ENCODE peak calls at places on chromosomes 16 and 17, in five cellular contexts. R, J, M, Q and E are unnamed samples. For H3K9me3, the result is how much of the 10 kb centered on the place peaks cover.

GRCh38 chr17:37701424-37702020 is 43.3 kb downstream of the HNF1B start:
- DNase-seq in R (no peak), J (peak), M (no peak), Q (no peak), E (no peak)

GRCh38 chr17:65638221-65638940 is 76.9 kb upstream of the AXIN2 start:
- DNase-seq in R (peak), J (peak), M (no peak), Q (no peak), E (no peak)

GRCh38 chr16:4372578-4373355 is 1.1 kb downstream of the VASN start:
- DNase-seq in R (peak), J (peak), M (peak), Q (no peak), E (no peak)

GRCh38 chr17:58517378-58517927 is 3.0 kb upstream of the MTMR4 start:
- DNase-seq in R (no peak), J (no peak), M (no peak), Q (no peak), E (no peak)

GRCh38 chr17:1989135-1989534 is 36.0 kb downstream of the RTN4RL1 start:
- DNase-seq in R (no peak), J (no peak), M (peak), Q (no peak), E (no peak)

GRCh38 chr17:32648450-32648849 is 161.7 kb downstream of the CDK5R1 start:
- DNase-seq in R (no peak), J (no peak), M (no peak), Q (no peak), E (no peak)

GRCh38 chr16:1363501-1364041 is 11.8 kb downstream of the GNPTG start:
- DNase-seq in R (peak), J (peak), M (no peak), Q (peak), E (peak)

GRCh38 chr17:14048169-14048568 is 21.1 kb upstream of the COX10 start:
- DNase-seq in R (no peak), J (no peak), M (no peak), Q (no peak), E (no peak)

GRCh38 chr16:68356249-68356918 is 45.6 kb downstream of the PRMT7 start:
- DNase-seq in R (no peak), J (no peak), M (no peak), Q (no peak), E (peak)

GRCh38 chr16:85138825-85139627 is 26.8 kb upstream of the CIBAR2 start:
- DNase-seq in R (no peak), J (no peak), M (no peak), Q (no peak), E (no peak)

GRCh38 chr16:87145181-87146176 is 171.7 kb downstream of the C16orf95 start:
- DNase-seq in R (no peak), J (no peak), M (no peak), Q (no peak), E (no peak)

GRCh38 chr16:1559446-1559975 is 26.0 kb downstream of the TMEM204 start:
- DNase-seq in R (no peak), J (no peak), M (no peak), Q (no peak), E (no peak)

GRCh38 chr17:7651097-7651958 is 602 bp downstream of the ATP1B2 start:
- DNase-seq in R (peak), J (no peak), M (no peak), Q (peak), E (no peak)

GRCh38 chr16:25367773-25368172 is 110.1 kb upstream of the ZKSCAN2 start:
- DNase-seq in R (no peak), J (no peak), M (no peak), Q (no peak), E (no peak)

GRCh38 chr16:67942200-67942509 is 1.8 kb downstream of the LCAT start:
- DNase-seq in R (peak), J (no peak), M (no peak), Q (peak), E (no peak)

GRCh38 chr16:64242510-64242909 is 879.4 kb downstream of the CDH11 start:
- DNase-seq in R (no peak), J (no peak), M (no peak), Q (peak), E (no peak)

GRCh38 chr16:35690413-35690812 is 2231.0 kb downstream of the TP53TG3F start:
- DNase-seq in R (no peak), J (no peak), M (peak), Q (no peak), E (no peak)
- H3K9me3 ChIP-seq in R (under half), J (half or more), M (under half), Q (under half), E (under half)

GRCh38 chr16:31767267-31767666 is 106.3 kb upstream of the ZNF267 start:
- DNase-seq in R (no peak), J (no peak), M (no peak), Q (no peak), E (no peak)

DNA sequence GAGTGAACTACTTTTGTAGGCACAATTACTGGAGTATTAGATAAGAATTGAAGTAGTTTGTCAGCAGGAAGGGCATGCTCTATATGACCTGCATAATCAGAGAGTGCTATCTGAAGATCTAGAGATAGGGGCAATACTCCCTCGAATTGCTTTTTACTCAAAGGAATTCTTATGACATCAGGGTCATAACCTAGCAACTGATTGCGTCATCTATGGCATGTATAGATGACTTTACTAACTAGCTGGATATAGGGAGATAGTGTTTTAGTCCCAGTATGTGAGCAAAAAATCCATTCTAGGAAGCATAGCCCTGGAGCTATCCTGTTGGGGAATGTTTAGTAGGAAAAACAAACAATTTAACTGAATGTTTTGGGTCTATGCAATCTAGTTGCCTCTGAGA is 109.5 kb upstream of the ZNF267 start:
- DNase-seq in R (no peak), J (no peak), M (no peak), Q (no peak), E (no peak)
- H3K9me3 ChIP-seq in R (under half), J (half or more), M (under half), Q (under half), E (under half)

GRCh38 chr17:640436-640835 is 74.2 kb downstream of the VPS53 start:
- DNase-seq in R (no peak), J (no peak), M (no peak), Q (no peak), E (no peak)
- H3K9me3 ChIP-seq in R (under half), J (under half), M (under half), Q (under half), E (under half)

GRCh38 chr17:60959011-60959410 is 281.4 kb downstream of the BCAS3 start:
- DNase-seq in R (no peak), J (no peak), M (no peak), Q (no peak), E (no peak)

GRCh38 chr17:60964160-60964559 is 286.5 kb downstream of the BCAS3 start:
- DNase-seq in R (no peak), J (no peak), M (no peak), Q (no peak), E (no peak)

GRCh38 chr17:60959696-60960095 is 282.0 kb downstream of the BCAS3 start:
- DNase-seq in R (no peak), J (no peak), M (no peak), Q (no peak), E (no peak)

DNA sequence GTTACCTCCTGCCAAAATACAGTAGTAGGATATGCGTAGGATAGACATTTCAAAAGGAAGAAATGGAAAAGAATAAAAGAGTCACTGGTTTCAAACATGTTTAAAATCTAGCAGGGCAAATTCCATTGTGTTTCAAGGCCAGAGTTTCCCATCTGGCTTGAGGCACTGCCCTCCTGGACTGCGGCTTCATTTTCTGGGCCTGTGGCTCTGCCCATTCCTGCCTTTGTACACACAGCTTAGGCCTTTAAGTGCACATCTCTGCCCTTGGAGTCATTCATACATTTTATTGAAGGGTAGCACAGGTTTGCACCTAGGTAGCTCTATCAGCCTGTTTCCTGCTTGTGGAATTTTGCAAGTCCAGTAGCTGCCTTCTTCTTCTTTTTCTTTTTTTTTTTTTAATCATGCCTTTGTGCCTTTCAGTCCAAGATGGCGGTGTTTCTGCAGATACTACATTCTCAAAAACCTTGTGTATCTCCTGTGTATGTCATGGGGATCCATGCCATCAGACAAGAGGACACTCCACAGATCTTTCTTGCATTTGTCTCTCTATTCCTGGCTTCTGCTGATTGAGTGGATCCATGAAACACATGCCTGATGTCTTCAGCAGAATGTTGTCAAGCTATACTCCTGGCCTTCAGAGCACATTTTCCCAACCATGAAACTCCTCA is 282.9 kb downstream of the BCAS3 start:
- DNase-seq in R (no peak), J (no peak), M (no peak), Q (no peak), E (no peak)
- H3K9me3 ChIP-seq in R (under half), J (under half), M (under half), Q (under half), E (under half)

GRCh38 chr16:3292604-3293003 is 9.3 kb downstream of the ZNF263 start:
- DNase-seq in R (no peak), J (no peak), M (no peak), Q (no peak), E (no peak)

GRCh38 chr16:3285131-3285530 is 1.8 kb downstream of the ZNF263 start:
- DNase-seq in R (no peak), J (no peak), M (peak), Q (no peak), E (no peak)

GRCh38 chr16:3295783-3296182 is 9.4 kb downstream of the TIGD7 start:
- DNase-seq in R (no peak), J (no peak), M (no peak), Q (no peak), E (no peak)

GRCh38 chr16:3295209-3295608 is 10.0 kb downstream of the TIGD7 start:
- DNase-seq in R (no peak), J (no peak), M (no peak), Q (no peak), E (no peak)

DNA sequence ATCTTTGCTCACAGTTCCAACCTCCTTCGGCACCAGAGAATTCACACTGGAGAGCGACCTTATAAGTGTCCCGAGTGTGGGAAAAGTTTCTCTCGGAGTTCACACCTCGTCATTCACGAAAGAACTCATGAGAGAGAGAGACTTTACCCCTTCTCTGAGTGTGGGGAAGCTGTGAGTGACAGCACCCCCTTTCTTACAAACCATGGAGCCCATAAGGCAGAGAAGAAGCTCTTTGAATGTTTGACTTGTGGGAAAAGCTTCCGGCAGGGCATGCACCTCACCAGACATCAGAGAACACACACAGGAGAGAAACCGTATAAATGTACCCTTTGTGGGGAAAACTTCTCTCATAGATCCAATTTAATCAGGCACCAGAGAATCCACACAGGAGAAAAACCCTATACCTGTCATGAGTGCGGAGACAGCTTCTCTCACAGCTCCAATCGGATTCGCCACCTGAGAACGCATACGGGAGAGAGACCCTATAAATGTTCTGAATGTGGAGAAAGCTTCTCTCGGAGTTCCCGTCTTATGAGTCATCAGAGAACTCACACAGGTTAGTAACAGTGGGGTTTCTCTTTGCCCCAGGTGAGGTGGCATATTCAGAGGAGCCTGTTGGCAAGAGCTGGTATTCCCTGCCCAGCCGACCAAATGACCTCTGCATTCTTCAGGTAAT is 6.8 kb downstream of the ZNF263 start:
- DNase-seq in R (no peak), J (no peak), M (peak), Q (no peak), E (no peak)
- H3K9me3 ChIP-seq in R (half or more), J (half or more), M (under half), Q (under half), E (under half)

DNA sequence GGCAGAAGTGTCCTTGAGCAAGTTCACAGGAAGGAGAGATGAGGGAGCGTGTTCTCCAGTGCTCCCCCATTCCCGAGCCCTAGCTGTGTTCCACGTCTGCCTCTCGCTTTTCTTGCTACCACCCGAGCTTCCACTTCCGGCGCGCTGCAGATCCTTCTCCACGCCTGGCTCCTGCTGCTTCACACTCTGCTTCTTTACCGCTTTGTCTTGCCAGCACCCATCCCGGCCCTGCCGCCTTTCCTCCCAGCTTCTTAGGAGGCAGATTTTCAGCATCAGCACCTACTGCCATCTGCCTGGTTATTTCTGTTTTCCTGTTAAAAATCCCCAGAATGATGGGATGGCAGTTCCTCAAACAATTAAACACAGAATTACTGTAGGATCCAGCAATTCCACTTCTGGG is 64.7 kb downstream of the ELAC2 start:
- DNase-seq in R (no peak), J (no peak), M (no peak), Q (no peak), E (no peak)
- H3K9me3 ChIP-seq in R (under half), J (under half), M (under half), Q (under half), E (under half)

GRCh38 chr17:5182597-5183409 is 8.9 kb downstream of the ZNF594 start:
- DNase-seq in R (no peak), J (no peak), M (no peak), Q (no peak), E (no peak)
- H3K9me3 ChIP-seq in R (half or more), J (half or more), M (under half), Q (under half), E (under half)

DNA sequence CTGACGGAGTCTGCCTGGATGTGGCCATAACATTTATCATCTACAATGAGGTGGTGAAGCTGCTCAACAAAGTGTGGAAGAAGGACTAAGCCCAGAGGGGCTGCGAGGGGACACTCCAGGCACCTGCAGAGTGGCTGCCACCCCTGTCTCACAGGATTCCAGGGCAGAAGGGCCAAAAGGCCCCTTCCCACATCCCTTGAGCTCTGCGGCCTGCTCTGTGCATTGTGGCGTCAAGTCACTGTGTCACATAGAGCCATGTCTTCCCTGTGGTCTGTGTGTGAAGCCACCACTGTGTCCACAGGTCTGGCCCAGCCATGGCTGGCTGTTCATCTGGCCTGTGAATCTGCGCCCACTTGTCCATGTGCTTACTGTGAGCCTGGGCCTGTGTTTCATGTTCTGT is 1714.6 kb downstream of the TP53TG3F start:
- DNase-seq in R (no peak), J (no peak), M (peak), Q (no peak), E (no peak)
- H3K9me3 ChIP-seq in R (under half), J (under half), M (under half), Q (under half), E (under half)